ENCODE peak calls at places on chromosomes 7 and 10, in six cellular contexts. K, O, B, A, D and Z are unnamed samples.

GRCh38 chr10:18136056-18136916 is 3.9 kb upstream of the CACNB2 start:
- DNase-seq in K (no peak), O (no peak), B (no peak), A (no peak), D (no peak), Z (no peak)

GRCh38 chr7:97418312-97418711 is 300.8 kb downstream of the SDHAF3 start:
- DNase-seq in K (no peak), O (no peak), B (no peak), A (peak; percentile 46), D (no peak), Z (no peak)

GRCh38 chr7:70778585-70778984 is 353.4 kb upstream of the GALNT17 start:
- DNase-seq in K (no peak), O (no peak), B (no peak), A (no peak), D (no peak), Z (no peak)

GRCh38 chr7:32206987-32207386 is 136.8 kb upstream of the PDE1C start:
- DNase-seq in K (no peak), O (no peak), B (no peak), A (peak; percentile 21), D (peak; percentile 28), Z (no peak)

GRCh38 chr7:123845823-123846216 is 851 bp downstream of the HYAL4 start:
- DNase-seq in K (no peak), O (no peak), B (no peak), A (no peak), D (no peak), Z (no peak)

GRCh38 chr7:134845461-134845860 is 66.0 kb downstream of the CALD1 start:
- DNase-seq in K (no peak), O (no peak), B (no peak), A (peak; percentile 37), D (peak; percentile 53), Z (no peak)

GRCh38 chr7:150982348-150982747 is 4.2 kb upstream of the KCNH2 start:
- DNase-seq in K (no peak), O (no peak), B (no peak), A (no peak), D (no peak), Z (no peak)

GRCh38 chr7:158695726-158696452 is 8.7 kb downstream of the NCAPG2 start:
- DNase-seq in K (peak; percentile 52), O (peak; percentile 53), B (peak; percentile 27), A (peak; percentile 71), D (peak; percentile 48), Z (peak; percentile 40)